ENCODE peak calls at places on chromosomes 2 and 18, in five cellular contexts. One of them, this sample, is unnamed.

GRCh38 chr2:24065341-24065740 is 10.8 kb downstream of the SF3B6 start:
- DNase-seq in choroid plexus epithelial cell: no peak
- DNase-seq in mucosa of gallbladder: no peak
- DNase-seq in neuronal stem cell: no peak
- DNase-seq in GM12865: no peak
- DNase-seq in this sample: no peak

GRCh38 chr2:26605195-26605968 is 35.8 kb downstream of the CIB4 start:
- DNase-seq in GM12865: peak; percentile 56
- DNase-seq in choroid plexus epithelial cell: peak; percentile 65
- DNase-seq in mucosa of gallbladder: peak; percentile 51
- DNase-seq in neuronal stem cell: peak; percentile 70
- DNase-seq in this sample: peak; percentile 70

GRCh38 chr2:241772063-241772499 is 4.5 kb upstream of the GAL3ST2 start:
- DNase-seq in neuronal stem cell: no peak
- DNase-seq in mucosa of gallbladder: no peak
- DNase-seq in choroid plexus epithelial cell: no peak
- DNase-seq in GM12865: peak; percentile 88
- DNase-seq in this sample: no peak

GRCh38 chr18:28905509-28905908 is 728.6 kb upstream of the CDH2 start:
- DNase-seq in GM12865: no peak
- DNase-seq in choroid plexus epithelial cell: peak; percentile 71
- DNase-seq in mucosa of gallbladder: no peak
- DNase-seq in neuronal stem cell: no peak
- DNase-seq in this sample: no peak

GRCh38 chr2:172623249-172623965 is 67.5 kb downstream of the PDK1 start:
- DNase-seq in mucosa of gallbladder: no peak
- DNase-seq in choroid plexus epithelial cell: peak; percentile 91
- DNase-seq in GM12865: no peak
- DNase-seq in neuronal stem cell: no peak
- DNase-seq in this sample: no peak

GRCh38 chr2:173417341-173417740 is 62.7 kb downstream of the CDCA7 start:
- DNase-seq in GM12865: no peak
- DNase-seq in choroid plexus epithelial cell: no peak
- DNase-seq in neuronal stem cell: no peak
- DNase-seq in mucosa of gallbladder: no peak
- DNase-seq in this sample: no peak

GRCh38 chr2:160940271-160940670 is 220.0 kb upstream of the TANK start:
- DNase-seq in GM12865: no peak
- DNase-seq in mucosa of gallbladder: no peak
- DNase-seq in neuronal stem cell: no peak
- DNase-seq in choroid plexus epithelial cell: peak; percentile 55
- DNase-seq in this sample: no peak

GRCh38 chr2:41933585-41934322 is 114.1 kb upstream of the PKDCC start:
- DNase-seq in mucosa of gallbladder: no peak
- DNase-seq in choroid plexus epithelial cell: peak; percentile 99
- DNase-seq in GM12865: peak; percentile 23
- DNase-seq in neuronal stem cell: no peak
- DNase-seq in this sample: peak; percentile 79

GRCh38 chr2:105800036-105800755 is 55.5 kb downstream of the NCK2 start:
- DNase-seq in GM12865: peak; percentile 66
- DNase-seq in neuronal stem cell: no peak
- DNase-seq in mucosa of gallbladder: peak; percentile 40
- DNase-seq in choroid plexus epithelial cell: peak; percentile 74
- DNase-seq in this sample: no peak

GRCh38 chr2:178397002-178397605 is 53.9 kb downstream of the PRKRA start:
- DNase-seq in mucosa of gallbladder: no peak
- DNase-seq in neuronal stem cell: peak; percentile 24
- DNase-seq in GM12865: peak; percentile 71
- DNase-seq in choroid plexus epithelial cell: peak; percentile 71
- DNase-seq in this sample: no peak

GRCh38 chr2:26557244-26557925 is 79.5 kb upstream of the OTOF start:
- DNase-seq in mucosa of gallbladder: no peak
- DNase-seq in neuronal stem cell: no peak
- DNase-seq in GM12865: no peak
- DNase-seq in choroid plexus epithelial cell: no peak
- DNase-seq in this sample: no peak

GRCh38 chr2:18433872-18434271 is 126.6 kb downstream of the RDH14 start:
- DNase-seq in mucosa of gallbladder: no peak
- DNase-seq in GM12865: no peak
- DNase-seq in choroid plexus epithelial cell: no peak
- DNase-seq in neuronal stem cell: no peak
- DNase-seq in this sample: no peak

GRCh38 chr2:6896930-6897759 is 19.6 kb downstream of the RSAD2 start:
- DNase-seq in choroid plexus epithelial cell: peak; percentile 72
- DNase-seq in GM12865: peak; percentile 52
- DNase-seq in neuronal stem cell: no peak
- DNase-seq in mucosa of gallbladder: no peak
- DNase-seq in this sample: no peak

GRCh38 chr18:69974365-69974764 is 26.7 kb upstream of the CD226 start:
- DNase-seq in neuronal stem cell: no peak
- DNase-seq in GM12865: no peak
- DNase-seq in mucosa of gallbladder: no peak
- DNase-seq in choroid plexus epithelial cell: peak; percentile 26
- DNase-seq in this sample: no peak

GRCh38 chr2:46067501-46068292 is 229.5 kb upstream of the EPAS1 start:
- DNase-seq in GM12865: no peak
- DNase-seq in mucosa of gallbladder: no peak
- DNase-seq in neuronal stem cell: no peak
- DNase-seq in choroid plexus epithelial cell: peak; percentile 97
- DNase-seq in this sample: no peak

This sample was measured in adrenal gland.